ENCODE peak calls at places on chromosomes 13 and 19, in five cellular contexts. A is K562, O is GM12878, H is HCT116, E is SK-N-SH. L is an unnamed sample.

GRCh38 chr19:43300876-43301765 is 31.8 kb upstream of the PSG9 start:
- DNase-seq in A (no peak), O (no peak), E (no peak), H (no peak), L (no peak)

GRCh38 chr19:11921852-11922495 is 2.9 kb upstream of the ZNF700 start:
- DNase-seq in A (no peak), O (no peak), H (no peak), E (no peak), L (no peak)

GRCh38 chr19:17184381-17184841 is 30.7 kb upstream of the USE1 start:
- DNase-seq in O (no peak), A (no peak), H (no peak), E (no peak), L (no peak)

GRCh38 chr19:15197275-15198005 is 3.4 kb downstream of the NOTCH3 start:
- DNase-seq in A (no peak), O (no peak), H (no peak), E (peak), L (no peak)

GRCh38 chr13:50412046-50412617 is 396.9 kb downstream of the KCNRG start:
- DNase-seq in O (no peak), H (no peak), E (no peak), A (no peak), L (no peak)

GRCh38 chr13:94236876-94237275 is 242.6 kb downstream of the DCT start:
- DNase-seq in H (no peak), O (no peak), A (no peak), E (no peak), L (no peak)

GRCh38 chr19:7928741-7929701 is 3.1 kb upstream of the CTXN1 start:
- DNase-seq in A (peak), H (no peak), O (no peak), E (peak), L (peak)

GRCh38 chr19:4689403-4689802 is 19.3 kb upstream of the MYDGF start:
- DNase-seq in A (no peak), O (no peak), H (no peak), E (no peak), L (no peak)

GRCh38 chr13:51821666-51822065 is 17.7 kb upstream of the DHRS12 start:
- DNase-seq in E (no peak), H (no peak), O (no peak), A (no peak), L (no peak)

GRCh38 chr19:53868091-53868891 is 608 bp downstream of the MYADM start:
- DNase-seq in O (no peak), A (peak), E (peak), H (no peak), L (peak)

GRCh38 chr13:65585346-65585745 is 1644.8 kb downstream of the PCDH9 start:
- DNase-seq in O (no peak), A (no peak), E (no peak), H (no peak), L (peak)

GRCh38 chr19:16649734-16650133 is 10.2 kb downstream of the SMIM7 start:
- DNase-seq in H (no peak), O (no peak), A (no peak), E (no peak), L (no peak)

GRCh38 chr13:96766311-96766710 is 228.0 kb downstream of the OXGR1 start:
- DNase-seq in O (no peak), H (no peak), E (no peak), A (no peak), L (no peak)
- TF ChIP-seq ZBTB33 in O (no peak), H (no peak), E (no peak), A (no peak), L (no peak)

GRCh38 chr19:39104104-39104708 is 20.0 kb downstream of the ACP7 start:
- DNase-seq in A (no peak), E (peak), O (no peak), H (no peak), L (peak)

GRCh38 chr19:39106201-39106600 is 19.4 kb upstream of the PAK4 start:
- DNase-seq in E (no peak), A (no peak), O (no peak), H (no peak), L (no peak)

GRCh38 chr19:39100500-39101166 is 16.5 kb downstream of the ACP7 start:
- DNase-seq in O (no peak), E (no peak), A (no peak), H (no peak), L (no peak)

GRCh38 chr19:39099341-39099740 is 15.2 kb downstream of the ACP7 start:
- DNase-seq in A (no peak), H (no peak), O (no peak), E (no peak), L (no peak)

DNA sequence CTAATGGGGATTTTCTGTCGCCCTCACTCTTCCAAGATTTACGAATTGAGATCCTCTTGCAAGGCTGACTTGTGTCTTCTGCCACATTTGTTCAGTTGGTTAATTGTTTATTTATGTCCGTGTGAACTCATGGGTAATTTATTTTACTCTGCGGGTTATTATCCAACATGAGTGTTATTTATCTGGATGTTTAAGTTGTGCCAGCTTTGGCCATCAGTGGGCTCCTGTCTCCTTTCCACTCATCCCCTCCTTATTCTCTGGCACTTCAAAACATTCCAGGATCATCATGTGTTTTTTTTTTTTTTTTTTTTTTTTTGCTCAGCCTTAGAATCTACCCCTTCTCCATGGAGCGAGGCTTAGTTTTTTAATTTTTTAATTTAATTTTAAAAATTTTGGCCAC is 19.0 kb downstream of the ACP7 start:
- DNase-seq in A (no peak), H (no peak), E (no peak), O (no peak), L (no peak)
- TF ChIP-seq ZBTB33 in A (no peak), H (no peak), E (no peak), O (no peak), L (no peak)

GRCh38 chr13:26425439-26426358 is 131.8 kb upstream of the WASF3 start:
- DNase-seq in H (no peak), E (no peak), A (no peak), O (no peak), L (peak)
- TF ChIP-seq ZBTB33 in H (no peak), E (no peak), A (no peak), O (no peak), L (no peak)

DNA sequence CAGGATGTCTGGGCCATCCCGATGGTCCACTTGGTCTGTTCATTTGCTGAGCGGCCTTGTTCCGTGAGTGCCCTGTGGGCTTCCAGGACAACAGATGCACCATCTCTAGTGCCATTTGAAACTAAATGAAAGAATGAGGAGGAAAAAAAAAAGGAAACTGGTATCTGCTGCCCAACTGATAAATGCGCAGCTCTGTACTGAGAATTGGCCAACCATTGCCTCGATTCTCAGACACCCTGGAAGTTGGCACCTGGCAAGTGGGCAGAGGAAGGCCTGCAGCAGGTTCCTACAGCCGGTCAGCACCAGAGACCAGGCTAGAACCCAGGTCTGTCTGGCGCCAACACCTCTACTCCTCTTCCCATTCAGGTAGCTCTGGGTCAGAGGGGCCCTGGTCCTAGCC is 18.9 kb downstream of the SLC7A1 start:
- DNase-seq in E (no peak), O (no peak), H (no peak), A (no peak), L (no peak)
- TF ChIP-seq ZBTB33 in E (no peak), O (no peak), H (no peak), A (no peak), L (no peak)

DNA sequence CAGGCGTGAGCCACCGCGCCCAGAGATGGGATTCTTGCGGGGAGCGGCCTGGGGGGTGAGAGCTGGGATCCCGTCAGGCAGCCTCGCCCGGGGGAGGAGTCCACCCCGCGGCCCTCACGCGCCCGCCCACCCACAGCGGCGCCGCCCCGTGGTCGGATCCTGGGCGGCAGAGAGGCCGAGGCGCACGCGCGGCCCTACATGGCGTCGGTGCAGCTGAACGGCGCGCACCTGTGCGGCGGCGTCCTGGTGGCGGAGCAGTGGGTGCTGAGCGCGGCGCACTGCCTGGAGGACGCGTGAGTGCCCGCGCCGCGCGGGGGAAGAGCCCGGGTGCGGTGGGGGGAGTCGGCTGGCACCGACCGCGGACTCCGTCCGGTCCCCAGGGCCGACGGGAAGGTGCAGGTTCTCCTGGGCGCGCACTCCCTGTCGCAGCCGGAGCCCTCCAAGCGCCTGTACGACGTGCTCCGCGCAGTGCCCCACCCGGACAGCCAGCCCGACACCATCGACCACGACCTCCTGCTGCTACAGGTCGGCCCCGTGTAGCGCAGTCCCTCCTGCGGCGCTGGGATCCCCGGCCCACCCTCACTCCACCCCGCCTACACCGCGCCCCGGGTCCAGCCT is 1.1 kb downstream of the CFD start:
- DNase-seq in E (peak), A (peak), H (peak), O (no peak), L (peak)
- TF ChIP-seq ZBTB33 in E (no peak), A (no peak), H (no peak), O (no peak), L (no peak)

GRCh38 chr13:34044660-34045080 is 226.7 kb downstream of the RFC3 start:
- DNase-seq in E (no peak), H (peak), A (no peak), O (no peak), L (no peak)
- TF ChIP-seq ZBTB33 in E (no peak), H (no peak), A (no peak), O (no peak), L (no peak)

DNA sequence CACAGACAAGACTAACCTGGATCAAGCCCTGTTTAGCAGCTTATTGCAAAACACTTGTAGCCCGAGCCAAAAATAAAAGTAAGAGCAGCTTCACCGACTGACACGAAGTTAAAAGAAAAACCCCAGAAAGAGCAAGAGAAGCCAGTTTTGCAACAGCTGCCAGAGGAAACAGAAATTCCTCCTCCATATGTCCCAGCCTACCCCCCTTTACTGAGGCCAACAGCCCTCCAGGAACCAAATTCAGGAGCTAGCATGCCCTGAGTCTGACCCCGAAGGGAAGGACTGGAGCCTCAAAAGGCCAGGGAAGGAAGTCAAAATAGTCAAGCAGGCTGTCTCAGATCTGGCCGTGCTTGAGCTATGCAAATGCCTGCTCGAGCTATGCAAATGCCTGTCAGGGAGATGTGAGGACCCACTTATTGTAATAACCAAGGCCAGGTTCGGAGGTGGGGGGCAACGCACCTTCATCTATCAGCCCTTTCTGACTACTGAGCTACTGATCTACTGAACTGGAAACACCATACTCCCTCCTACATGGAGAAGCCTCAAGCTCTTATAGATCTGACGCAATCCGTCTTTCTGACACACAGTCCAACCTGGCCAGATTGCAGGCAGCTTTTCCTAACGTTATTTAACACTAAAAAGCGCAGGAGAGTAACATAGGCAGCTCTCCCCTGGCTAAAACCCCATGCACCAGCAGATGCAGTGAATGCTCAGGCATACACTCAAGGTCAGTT is 6.7 kb downstream of the SIGLEC11 start:
- DNase-seq in A (no peak), H (no peak), E (no peak), O (no peak), L (peak)
- TF ChIP-seq ZBTB33 in A (no peak), H (no peak), E (no peak), O (no peak), L (no peak)

DNA sequence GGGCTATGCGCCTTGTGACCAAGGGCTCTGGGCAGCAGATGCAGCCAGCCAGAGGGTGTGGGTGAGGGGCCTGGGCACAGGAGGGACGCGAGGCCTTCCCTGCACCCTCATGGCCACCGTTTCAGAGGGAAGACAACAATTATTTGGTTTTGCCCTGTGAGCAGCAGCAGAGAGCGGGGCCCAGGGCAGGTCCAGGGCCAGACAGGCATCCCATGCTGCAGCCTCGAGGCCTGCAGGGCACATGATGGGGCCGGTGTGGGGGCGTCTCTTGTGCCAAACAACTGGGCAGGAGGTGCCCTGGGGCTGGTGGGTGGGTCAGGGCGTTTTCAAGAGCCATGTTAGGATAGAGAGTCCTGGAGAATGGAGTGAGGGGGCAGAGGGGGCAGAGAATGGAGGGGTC is 79.4 kb downstream of the SCGB2B2 start:
- DNase-seq in O (no peak), H (no peak), E (no peak), A (no peak), L (no peak)
- TF ChIP-seq ZBTB33 in O (no peak), H (no peak), E (no peak), A (no peak), L (no peak)

L was measured in HepG2.